ENCODE peak calls at places on chromosome 17, in four cellular contexts. C is foreskin fibroblast, T is Caco-2, V is omental fat pad. Y is an unnamed sample.

GRCh38 chr17:62008294-62008693 is 56.8 kb downstream of the MED13 start:
- DNase-seq in C (no peak), T (no peak), V (no peak), Y (no peak)

GRCh38 chr17:73371285-73371684 is 59.5 kb upstream of the CDC42EP4 start:
- DNase-seq in C (peak; percentile 77), T (no peak), V (no peak), Y (no peak)

GRCh38 chr17:51640108-51640622 is 379.8 kb downstream of the UTP18 start:
- DNase-seq in C (no peak), T (peak; percentile 27), V (no peak), Y (no peak)

GRCh38 chr17:58452738-58453137 is 35.4 kb upstream of the RNF43 start:
- DNase-seq in C (no peak), T (no peak), V (no peak), Y (no peak)

GRCh38 chr17:8057691-8058114 is 18.8 kb downstream of the ALOX15B start:
- DNase-seq in C (peak; percentile 61), T (peak; percentile 60), V (no peak), Y (peak; percentile 62)

GRCh38 chr17:48261297-48261880 is 153.8 kb downstream of the SNX11 start:
- DNase-seq in C (no peak), T (peak; percentile 80), V (no peak), Y (no peak)

GRCh38 chr17:35467824-35468223 is 19.3 kb upstream of the SLFN13 start:
- DNase-seq in C (no peak), T (no peak), V (no peak), Y (no peak)

GRCh38 chr17:39012725-39013124 is 45.5 kb upstream of the FBXO47 start:
- DNase-seq in C (no peak), T (no peak), V (no peak), Y (no peak)

GRCh38 chr17:159609-160008 is 21.8 kb downstream of the DOC2B start:
- DNase-seq in C (no peak), T (no peak), V (no peak), Y (no peak)

GRCh38 chr17:39663340-39663687 is 1.8 kb upstream of the TCAP start:
- DNase-seq in C (no peak), T (no peak), V (no peak), Y (no peak)

GRCh38 chr17:6204203-6204722 is 134.1 kb downstream of the WSCD1 start:
- DNase-seq in C (no peak), T (no peak), V (no peak), Y (no peak)

GRCh38 chr17:61766520-61766919 is 96.8 kb downstream of the BRIP1 start:
- DNase-seq in C (no peak), T (no peak), V (no peak), Y (no peak)

GRCh38 chr17:10125761-10126553 is 72.4 kb downstream of the GAS7 start:
- DNase-seq in C (no peak), T (no peak), V (no peak), Y (no peak)

GRCh38 chr17:62052765-62053338 is 12.2 kb downstream of the MED13 start:
- DNase-seq in C (no peak), T (no peak), V (no peak), Y (no peak)

GRCh38 chr17:57528084-57528451 is 217.0 kb downstream of the CCDC182 start:
- DNase-seq in C (no peak), T (peak; percentile 83), V (no peak), Y (no peak)

GRCh38 chr17:4998027-4998665 is 396 bp downstream of the KIF1C start:
- DNase-seq in C (no peak), T (peak; percentile 38), V (no peak), Y (peak; percentile 52)

GRCh38 chr17:83132251-83133081 is 53.1 kb downstream of the METRNL start:
- DNase-seq in C (no peak), T (no peak), V (no peak), Y (no peak)

GRCh38 chr17:58556833-58557250 is 42.4 kb upstream of the MTMR4 start:
- DNase-seq in C (no peak), T (no peak), V (no peak), Y (no peak)

GRCh38 chr17:65759532-65759931 is 198.1 kb upstream of the AXIN2 start:
- DNase-seq in C (no peak), T (no peak), V (no peak), Y (no peak)

GRCh38 chr17:20213429-20213828 is 204.3 kb downstream of the SPECC1 start:
- DNase-seq in C (no peak), T (no peak), V (no peak), Y (no peak)

GRCh38 chr17:76262732-76263344 is 2.3 kb upstream of the UBALD2 start:
- DNase-seq in C (no peak), T (peak; percentile 70), V (no peak), Y (no peak)

GRCh38 chr17:34827008-34827407 is 134.3 kb downstream of the CCT6B start:
- DNase-seq in C (no peak), T (no peak), V (no peak), Y (no peak)

GRCh38 chr17:79801156-79802038 is 4.5 kb upstream of the CBX8 start:
- DNase-seq in C (no peak), T (peak; percentile 77), V (no peak), Y (no peak)

GRCh38 chr17:18026408-18026776 is 12.6 kb downstream of the ATPAF2 start:
- DNase-seq in C (peak; percentile 76), T (no peak), V (no peak), Y (no peak)

GRCh38 chr17:76934561-76935320 is 66.5 kb downstream of the MGAT5B start:
- DNase-seq in C (no peak), T (no peak), V (no peak), Y (no peak)

GRCh38 chr17:32356750-32357149 is 6.8 kb downstream of the ZNF207 start:
- DNase-seq in C (no peak), T (no peak), V (no peak), Y (no peak)

GRCh38 chr17:66625321-66625767 is 209.6 kb upstream of the CACNG5 start:
- DNase-seq in C (no peak), T (no peak), V (no peak), Y (no peak)

GRCh38 chr17:81493198-81494038 is 19.2 kb downstream of the ACTG1 start:
- DNase-seq in C (no peak), T (no peak), V (no peak), Y (no peak)

GRCh38 chr17:38636054-38636453 is 30.3 kb upstream of the SRCIN1 start:
- DNase-seq in C (no peak), T (no peak), V (no peak), Y (no peak)

GRCh38 chr17:79113699-79114098 is 39.1 kb downstream of the ENGASE start:
- DNase-seq in C (no peak), T (no peak), V (no peak), Y (no peak)

GRCh38 chr17:10624966-10625365 is 32.1 kb downstream of the MYH3 start:
- DNase-seq in C (no peak), T (no peak), V (no peak), Y (no peak)

GRCh38 chr17:66900126-66901010 is 64.1 kb upstream of the CACNG4 start:
- DNase-seq in C (peak; percentile 18), T (peak; percentile 13), V (no peak), Y (no peak)

GRCh38 chr17:35082073-35082657 is 18.7 kb upstream of the RFFL start:
- DNase-seq in C (peak; percentile 78), T (no peak), V (no peak), Y (peak; percentile 25)

GRCh38 chr17:28706471-28707338 is 5.0 kb downstream of the PROCA1 start:
- DNase-seq in C (no peak), T (peak; percentile 35), V (no peak), Y (no peak)
- TF ChIP-seq CTCF in C (no peak), T (no peak), V (no peak), Y (no peak)

GRCh38 chr17:41907633-41908539 is 10.9 kb downstream of the ACLY start:
- DNase-seq in C (peak; percentile 38), T (peak; percentile 81), V (no peak), Y (no peak)

GRCh38 chr17:41907185-41907556 is 11.6 kb downstream of the ACLY start:
- DNase-seq in C (peak; percentile 24), T (no peak), V (no peak), Y (no peak)

GRCh38 chr17:41905172-41905571 is 13.6 kb downstream of the ACLY start:
- DNase-seq in C (no peak), T (no peak), V (no peak), Y (no peak)

GRCh38 chr17:41904242-41904841 is 14.4 kb downstream of the ACLY start:
- DNase-seq in C (no peak), T (no peak), V (no peak), Y (no peak)

DNA sequence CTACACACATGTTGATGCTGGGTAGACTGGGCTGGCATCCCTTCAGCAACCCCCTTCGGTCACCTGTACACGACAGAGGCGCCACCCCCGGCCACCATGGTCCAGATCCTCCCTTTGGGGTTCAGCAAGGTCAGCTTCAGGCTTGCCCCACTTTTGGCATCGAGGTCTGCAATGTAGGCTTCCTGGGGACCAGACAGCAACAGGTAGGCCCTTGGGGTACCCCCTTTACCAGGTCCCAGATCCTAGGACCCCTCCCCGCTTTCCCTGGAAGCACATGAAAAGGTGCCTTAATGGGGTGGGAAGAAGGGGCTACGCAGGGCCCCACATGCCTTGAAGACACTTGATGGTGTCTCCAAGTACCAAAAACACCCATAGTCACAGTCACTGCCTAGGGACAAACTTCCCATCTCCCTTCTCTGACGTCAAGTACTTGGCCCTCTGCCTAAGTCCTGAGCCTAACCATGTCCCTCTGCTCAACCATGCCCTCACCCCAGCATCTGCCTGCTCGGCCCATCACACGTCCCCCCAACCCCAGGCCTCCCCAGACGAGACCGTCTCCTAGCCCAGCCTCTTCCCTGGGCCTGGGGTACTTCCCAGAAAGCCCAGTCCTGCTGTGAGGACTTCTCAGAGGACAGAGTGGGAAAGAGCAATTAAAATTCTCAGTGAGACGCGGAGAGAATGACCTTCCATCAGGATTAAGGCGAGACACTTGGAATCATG is 12.1 kb downstream of the ACLY start:
- DNase-seq in C (no peak), T (no peak), V (no peak), Y (no peak)
- TF ChIP-seq CTCF in C (no peak), T (no peak), V (no peak), Y (no peak)

DNA sequence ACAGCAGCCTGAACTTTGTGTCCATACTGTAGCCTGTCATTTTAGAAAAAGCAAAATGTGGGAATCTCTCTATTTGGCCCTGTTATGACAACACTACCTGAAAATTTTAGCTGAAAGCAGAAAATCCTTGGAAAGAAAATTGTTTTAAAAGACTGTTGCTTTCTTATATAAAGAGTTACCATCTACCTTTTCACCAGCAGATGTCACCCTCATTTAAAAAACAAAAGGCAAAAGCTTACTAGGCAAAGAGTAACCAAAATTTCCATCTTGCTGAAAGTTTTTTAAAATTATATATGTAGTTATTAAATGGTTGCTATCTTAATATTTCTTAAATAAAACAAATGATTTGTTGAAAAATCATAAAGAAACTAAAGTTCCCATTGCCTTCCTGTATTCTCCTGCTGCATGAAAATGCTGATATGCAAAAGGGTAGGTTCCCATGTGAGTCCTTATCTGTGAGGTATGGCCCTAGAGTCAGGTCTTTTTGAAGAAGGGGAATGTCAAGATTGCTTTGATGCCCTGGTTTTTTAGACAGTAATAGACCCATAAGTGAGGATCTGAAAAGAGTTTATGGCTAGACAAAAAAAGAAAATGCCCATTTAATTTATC is 61.0 kb downstream of the TNRC6C start:
- DNase-seq in C (peak; percentile 28), T (no peak), V (no peak), Y (no peak)
- TF ChIP-seq CTCF in C (peak; percentile 42), T (peak; percentile 48), V (no peak), Y (peak; percentile 78)

DNA sequence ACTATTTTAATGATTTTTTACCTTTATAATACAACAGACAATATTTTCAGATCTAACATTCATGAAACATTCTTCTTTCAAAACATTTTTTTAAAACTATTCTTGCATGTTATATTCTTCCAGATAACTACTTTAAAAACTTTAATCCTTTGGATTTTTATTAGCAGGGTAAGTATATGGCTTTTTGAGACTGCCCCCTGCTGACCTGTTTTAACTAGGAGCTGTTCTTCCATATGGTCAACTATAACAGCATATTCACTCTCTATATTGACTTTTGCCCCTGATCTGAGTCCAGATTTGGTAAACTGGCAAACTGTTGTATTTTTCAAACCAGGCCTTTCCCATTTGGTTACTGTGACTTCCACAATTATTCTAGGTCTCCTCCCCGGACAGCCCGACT is 16.5 kb downstream of the ZNF18 start:
- DNase-seq in C (no peak), T (no peak), V (no peak), Y (no peak)
- TF ChIP-seq CTCF in C (no peak), T (no peak), V (no peak), Y (no peak)